ENCODE peak calls at places on chromosomes 4 and X, in four cellular contexts. F, W, V and E are unnamed samples.

GRCh38 chr4:4334798-4335520 is 44.9 kb downstream of the ZBTB49 start:
- DNase-seq in F (peak), W (peak), V (peak), E (peak)

GRCh38 chr4:93466440-93466839 is 362.1 kb upstream of the ATOH1 start:
- DNase-seq in F (no peak), W (no peak), V (no peak), E (no peak)

GRCh38 chr4:132195181-132195580 is 953.9 kb upstream of the PCDH10 start:
- DNase-seq in F (no peak), W (no peak), V (peak), E (peak)

GRCh38 chr4:67451464-67451863 is 93.8 kb downstream of the CENPC start:
- DNase-seq in F (no peak), W (no peak), V (peak), E (no peak)

GRCh38 chr4:133483600-133484246 is 334.6 kb downstream of the PCDH10 start:
- DNase-seq in F (no peak), W (no peak), V (peak), E (peak)

GRCh38 chr4:8009097-8009496 is 69.4 kb upstream of the AFAP1 start:
- DNase-seq in F (no peak), W (no peak), V (no peak), E (no peak)

GRCh38 chr4:56181140-56181950 is 205.9 kb downstream of the AASDH start:
- DNase-seq in F (no peak), W (no peak), V (peak), E (no peak)

GRCh38 chrX:39439910-39440733 is 638.9 kb downstream of the MID1IP1 start:
- DNase-seq in F (no peak), W (no peak), V (no peak), E (no peak)

GRCh38 chrX:119303137-119303536 is 67.1 kb downstream of the PGRMC1 start:
- DNase-seq in F (no peak), W (no peak), V (no peak), E (no peak)

GRCh38 chr4:158768577-158769174 is at the start of gene FNIP2:
- DNase-seq in F (peak), W (peak), V (peak), E (no peak)

GRCh38 chrX:138877746-138878145 is 166.2 kb upstream of the FGF13 start:
- DNase-seq in F (no peak), W (no peak), V (peak), E (no peak)

GRCh38 chrX:97332963-97333362 is 449.3 kb downstream of the RPA4 start:
- DNase-seq in F (no peak), W (no peak), V (peak), E (no peak)

GRCh38 chrX:71098951-71099506 is 3.4 kb downstream of the FOXO4 start:
- DNase-seq in F (no peak), W (no peak), V (no peak), E (no peak)

GRCh38 chr4:4919926-4920325 is 60.5 kb downstream of the MSX1 start:
- DNase-seq in F (no peak), W (no peak), V (no peak), E (no peak)

GRCh38 chrX:154541896-154542722 is 4.5 kb downstream of the G6PD start:
- DNase-seq in F (peak), W (no peak), V (peak), E (peak)

GRCh38 chrX:119427024-119427794 is 28.1 kb downstream of the SLC25A43 start:
- DNase-seq in F (no peak), W (peak), V (peak), E (peak)

GRCh38 chr4:137861682-137862081 is 329.4 kb upstream of the PCDH18 start:
- DNase-seq in F (no peak), W (peak), V (peak), E (peak)

GRCh38 chr4:177485528-177485927 is 43.3 kb upstream of the AGA start:
- DNase-seq in F (no peak), W (no peak), V (peak), E (no peak)

GRCh38 chr4:3790006-3790561 is 23.9 kb downstream of the ADRA2C start:
- DNase-seq in F (no peak), W (no peak), V (no peak), E (no peak)

GRCh38 chrX:15739886-15740285 is 1.8 kb downstream of the CA5B start:
- DNase-seq in F (no peak), W (no peak), V (no peak), E (no peak)

GRCh38 chr4:135485371-135485770 is 1283.8 kb upstream of the PABPC4L start:
- DNase-seq in F (no peak), W (no peak), V (peak), E (no peak)

GRCh38 chrX:131985526-131986049 is 37.5 kb upstream of the STK26 start:
- DNase-seq in F (no peak), W (no peak), V (no peak), E (no peak)

GRCh38 chr4:183299464-183299863 is 20.6 kb downstream of the CLDN22 start:
- DNase-seq in F (no peak), W (no peak), V (no peak), E (no peak)

GRCh38 chrX:11462648-11463047 is 169.4 kb downstream of the AMELX start:
- DNase-seq in F (no peak), W (no peak), V (no peak), E (no peak)

GRCh38 chr4:41542526-41543270 is 4.7 kb downstream of the LIMCH1 start:
- DNase-seq in F (no peak), W (no peak), V (peak), E (no peak)

GRCh38 chr4:5809216-5809776 is 83.6 kb downstream of the CRMP1 start:
- DNase-seq in F (no peak), W (no peak), V (no peak), E (no peak)

GRCh38 chr4:61195064-61195463 is 5.1 kb upstream of the ADGRL3 start:
- DNase-seq in F (no peak), W (no peak), V (peak), E (no peak)

GRCh38 chr4:85677286-85677685 is 202.3 kb downstream of the ARHGAP24 start:
- DNase-seq in F (no peak), W (no peak), V (peak), E (no peak)

GRCh38 chr4:3440979-3441500 is 728 bp upstream of the HGFAC start:
- DNase-seq in F (no peak), W (no peak), V (peak), E (no peak)

GRCh38 chrX:120358687-120359086 is 3.2 kb upstream of the ATP1B4 start:
- DNase-seq in F (no peak), W (no peak), V (peak), E (no peak)

GRCh38 chrX:18537524-18537923 is 112.1 kb downstream of the CDKL5 start:
- DNase-seq in F (no peak), W (no peak), V (no peak), E (no peak)

GRCh38 chrX:6024204-6024603 is 204.5 kb downstream of the NLGN4X start:
- DNase-seq in F (no peak), W (no peak), V (no peak), E (no peak)

GRCh38 chrX:23784487-23785301 is 1.7 kb downstream of the SAT1 start:
- DNase-seq in F (no peak), W (peak), V (peak), E (peak)

GRCh38 chr4:14339715-14340114 is 662.6 kb upstream of the CPEB2 start:
- DNase-seq in F (no peak), W (no peak), V (no peak), E (no peak)

GRCh38 chr4:139018971-139019758 is 3.6 kb downstream of the NOCT start:
- DNase-seq in F (no peak), W (no peak), V (peak), E (no peak)

GRCh38 chr4:4820264-4820663 is 39.2 kb upstream of the MSX1 start:
- DNase-seq in F (no peak), W (no peak), V (no peak), E (no peak)

GRCh38 chr4:1365271-1366178 is 18.5 kb downstream of the UVSSA start:
- DNase-seq in F (peak), W (no peak), V (no peak), E (no peak)
- TF ChIP-seq CTCF in F (no peak), W (peak), V (no peak), E (no peak)

GRCh38 chrX:139890991-139891700 is 41.7 kb downstream of the ATP11C start:
- DNase-seq in F (no peak), W (no peak), V (peak), E (no peak)
- H3K4me3 ChIP-seq in F (no peak), W (no peak), V (no peak), E (no peak)

DNA sequence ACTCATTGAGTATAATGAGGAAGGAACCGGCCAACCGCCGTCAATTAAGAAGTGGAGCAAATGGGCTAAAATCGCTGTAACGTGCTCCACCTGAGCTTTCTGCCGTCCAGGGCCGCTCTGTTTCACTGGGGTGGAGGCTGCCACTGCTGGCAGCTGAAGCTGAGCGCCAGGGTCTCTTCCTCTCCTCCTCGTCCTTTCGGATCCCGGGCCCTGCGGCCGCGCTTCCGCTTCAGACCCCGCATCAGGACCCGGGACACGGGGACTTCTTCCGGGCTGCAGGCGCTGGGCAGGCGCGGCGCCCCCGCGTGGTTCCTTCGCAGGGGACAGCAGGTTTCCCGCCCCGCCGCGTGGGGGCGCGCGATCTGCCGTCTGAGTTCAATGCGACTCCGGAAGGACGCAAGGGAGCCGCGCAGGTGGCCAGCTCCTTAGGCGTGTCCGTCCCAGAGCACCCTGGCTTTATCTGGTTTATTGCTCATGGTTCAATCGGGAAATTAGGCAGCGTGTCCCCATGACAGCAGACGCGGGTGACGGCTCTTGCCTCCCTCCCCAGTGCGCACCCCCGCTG is 519.8 kb downstream of the TRIML1 start:
- DNase-seq in F (no peak), W (no peak), V (no peak), E (no peak)
- TF ChIP-seq CTCF in F (no peak), W (no peak), V (no peak), E (no peak)

GRCh38 chrX:78333521-78333920 is 6.1 kb upstream of the CYSLTR1 start:
- DNase-seq in F (no peak), W (peak), V (peak), E (no peak)
- H3K4me3 ChIP-seq in F (no peak), W (no peak), V (no peak), E (no peak)

GRCh38 chrX:105263171-105263570 is 42.7 kb upstream of the TEX13A start:
- DNase-seq in F (no peak), W (no peak), V (no peak), E (peak)

GRCh38 chrX:105260291-105261043 is 40.0 kb upstream of the TEX13A start:
- DNase-seq in F (no peak), W (no peak), V (no peak), E (no peak)
- TF ChIP-seq CTCF in F (no peak), W (no peak), V (no peak), E (no peak)